ENCODE peak calls at places on chromosomes 7 and 10, in six cellular contexts. D is A549; R is Daoy; B is HT1080; Z is neural progenitor cell; Q is CD8-positive, alpha-beta memory T cell. H is an unnamed sample.

GRCh38 chr10:23918090-23918704 is 290.7 kb upstream of the KIAA1217 start:
- DNase-seq in D (no peak), Z (no peak), Q (no peak), R (peak; percentile 27), B (no peak), H (peak; percentile 21)

GRCh38 chr10:133343557-133343956 is 3.6 kb upstream of the PRAP1 start:
- DNase-seq in D (no peak), B (peak; percentile 34), R (no peak), Q (no peak), Z (no peak), H (no peak)

GRCh38 chr10:117762819-117763172 is 220.2 kb downstream of the EMX2 start:
- DNase-seq in D (peak; percentile 18), R (peak; percentile 28), Z (no peak), Q (no peak), B (peak; percentile 15), H (no peak)

GRCh38 chr10:4241724-4242345 is 456.8 kb upstream of the KLF6 start:
- DNase-seq in R (peak; percentile 91), Q (no peak), B (peak; percentile 88), Z (peak; percentile 75), D (no peak), H (peak; percentile 87)

GRCh38 chr7:157831901-157832810 is 495.4 kb downstream of the DNAJB6 start:
- DNase-seq in Q (no peak), B (no peak), Z (no peak), R (no peak), D (no peak), H (no peak)

GRCh38 chr10:77582710-77583115 is 54.9 kb downstream of the KCNMA1 start:
- DNase-seq in Z (no peak), R (peak; percentile 93), B (peak; percentile 98), Q (no peak), D (peak; percentile 83), H (no peak)

GRCh38 chr7:137844690-137845425 is 1.9 kb downstream of the DGKI start:
- DNase-seq in B (no peak), Q (no peak), R (no peak), D (no peak), Z (no peak), H (no peak)

GRCh38 chr7:154985230-154985629 is 17.7 kb downstream of the PAXIP1 start:
- DNase-seq in Q (no peak), D (no peak), B (no peak), R (no peak), Z (no peak), H (peak; percentile 48)

GRCh38 chr7:29858080-29858951 is 52.0 kb downstream of the WIPF3 start:
- DNase-seq in B (no peak), Z (no peak), Q (no peak), R (no peak), D (no peak), H (no peak)

GRCh38 chr7:158473238-158473637 is 114.4 kb downstream of the PTPRN2 start:
- DNase-seq in R (no peak), Q (no peak), B (no peak), Z (peak; percentile 27), D (no peak), H (peak; percentile 77)

GRCh38 chr10:103787251-103787816 is 68.0 kb downstream of the SH3PXD2A start:
- DNase-seq in Z (no peak), R (no peak), D (no peak), Q (no peak), B (no peak), H (no peak)

H was measured in left kidney.